ENCODE peak calls at places on chromosomes 3 and 15, in five cellular contexts. A, E, K, U and N are unnamed samples.

GRCh38 chr3:190863119-190863465 is 598 bp upstream of the GMNC start:
- DNase-seq in A (no peak), E (no peak), K (no peak), U (no peak), N (no peak)

GRCh38 chr15:48975713-48976419 is 12.1 kb upstream of the SHC4 start:
- DNase-seq in A (peak), E (peak), K (peak), U (peak), N (peak)

GRCh38 chr15:82805994-82806406 is at the start of gene FSD2:
- DNase-seq in A (no peak), E (no peak), K (no peak), U (no peak), N (peak)

GRCh38 chr15:40470423-40471104 is at the start of gene CHST14:
- DNase-seq in A (peak), E (peak), K (peak), U (peak), N (peak)

GRCh38 chr3:40753956-40754355 is 229.2 kb downstream of the ZNF621 start:
- DNase-seq in A (no peak), E (no peak), K (no peak), U (no peak), N (no peak)

GRCh38 chr15:52011711-52012144 is 7.3 kb upstream of the MAPK6 start:
- DNase-seq in A (peak), E (no peak), K (no peak), U (no peak), N (no peak)

GRCh38 chr3:149343951-149344350 is 10.5 kb upstream of the TM4SF18 start:
- DNase-seq in A (no peak), E (no peak), K (no peak), U (no peak), N (no peak)

GRCh38 chr3:193134895-193135294 is 106.1 kb upstream of the PLAAT1 start:
- DNase-seq in A (no peak), E (no peak), K (peak), U (peak), N (no peak)

GRCh38 chr3:133914839-133915600 is 19.3 kb upstream of the RAB6B start:
- DNase-seq in A (no peak), E (no peak), K (no peak), U (no peak), N (no peak)

GRCh38 chr15:93983501-93983900 is 247.9 kb upstream of the MCTP2 start:
- DNase-seq in A (no peak), E (no peak), K (no peak), U (no peak), N (no peak)

GRCh38 chr3:57228734-57229505 is 1.4 kb downstream of the APPL1 start:
- DNase-seq in A (no peak), E (no peak), K (peak), U (peak), N (no peak)

GRCh38 chr3:105187340-105187739 is 179.4 kb upstream of the ALCAM start:
- DNase-seq in A (no peak), E (no peak), K (peak), U (no peak), N (no peak)

GRCh38 chr15:101368086-101368780 is 73.2 kb upstream of the SNRPA1 start:
- DNase-seq in A (no peak), E (no peak), K (no peak), U (no peak), N (no peak)

GRCh38 chr15:80875568-80875967 is 96.4 kb downstream of the CEMIP start:
- DNase-seq in A (no peak), E (no peak), K (no peak), U (no peak), N (no peak)

GRCh38 chr15:70351941-70352774 is 254.4 kb upstream of the TLE3 start:
- DNase-seq in A (no peak), E (no peak), K (no peak), U (no peak), N (no peak)

GRCh38 chr15:68874788-68875187 is 54.1 kb upstream of the ANP32A start:
- DNase-seq in A (no peak), E (no peak), K (no peak), U (no peak), N (no peak)

GRCh38 chr15:84775867-84776449 is 27.6 kb downstream of the ZNF592 start:
- DNase-seq in A (no peak), E (no peak), K (no peak), U (no peak), N (no peak)

GRCh38 chr3:13042127-13042931 is 30.9 kb downstream of the IQSEC1 start:
- DNase-seq in A (no peak), E (peak), K (no peak), U (no peak), N (no peak)

GRCh38 chr15:69612112-69612511 is 159.5 kb downstream of the RPLP1 start:
- DNase-seq in A (no peak), E (no peak), K (no peak), U (no peak), N (no peak)

GRCh38 chr3:159928071-159928491 is 60.6 kb upstream of the IL12A start:
- DNase-seq in A (no peak), E (no peak), K (peak), U (peak), N (no peak)

GRCh38 chr3:113454057-113454456 is 12.8 kb upstream of the CFAP44 start:
- DNase-seq in A (no peak), E (no peak), K (no peak), U (no peak), N (no peak)

GRCh38 chr3:72860846-72861245 is 12.6 kb upstream of the SHQ1 start:
- DNase-seq in A (no peak), E (no peak), K (no peak), U (no peak), N (no peak)

GRCh38 chr3:15892828-15893227 is 95.0 kb upstream of the ANKRD28 start:
- DNase-seq in A (no peak), E (no peak), K (peak), U (peak), N (no peak)

GRCh38 chr15:57060799-57061198 is 142.4 kb downstream of the TCF12 start:
- DNase-seq in A (no peak), E (no peak), K (peak), U (peak), N (no peak)

GRCh38 chr3:177679568-177680441 is 482.5 kb upstream of the TBL1XR1 start:
- DNase-seq in A (no peak), E (peak), K (peak), U (peak), N (no peak)

GRCh38 chr3:81242871-81243270 is 518.6 kb downstream of the GBE1 start:
- DNase-seq in A (no peak), E (no peak), K (peak), U (no peak), N (no peak)
- TF ChIP-seq CTCF in A (peak), E (peak), K (peak), U (peak), N (no peak)

GRCh38 chr3:122948398-122948797 is 79.2 kb downstream of the SEMA5B start:
- DNase-seq in A (no peak), E (peak), K (no peak), U (no peak), N (no peak)
- TF ChIP-seq CTCF in A (no peak), E (peak), K (no peak), U (no peak), N (no peak)

DNA sequence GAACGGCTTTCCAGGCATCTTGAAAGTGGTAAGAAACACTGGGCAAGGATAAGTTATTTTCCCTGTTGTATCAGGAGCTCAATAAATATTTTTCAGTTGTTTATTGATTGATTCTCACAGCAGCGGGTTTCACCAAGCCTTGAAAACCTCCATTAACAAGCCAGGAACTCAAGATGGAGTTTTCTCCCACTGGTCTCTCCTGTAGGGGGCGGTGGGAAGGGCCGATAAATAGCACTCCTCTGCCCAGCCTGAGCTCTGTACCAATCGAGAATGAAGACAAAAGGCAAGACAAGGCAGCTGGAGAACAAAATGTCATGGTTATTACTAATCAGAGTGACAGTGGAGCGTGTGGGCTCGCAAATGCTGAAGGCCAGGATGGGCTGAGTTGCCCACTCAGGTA is 7.4 kb downstream of the HRH1 start:
- DNase-seq in A (no peak), E (no peak), K (no peak), U (no peak), N (no peak)
- TF ChIP-seq CTCF in A (no peak), E (no peak), K (no peak), U (no peak), N (no peak)

GRCh38 chr3:169627789-169628188 is 35.7 kb downstream of the MECOM start:
- DNase-seq in A (no peak), E (no peak), K (no peak), U (no peak), N (no peak)
- TF ChIP-seq CTCF in A (no peak), E (no peak), K (no peak), U (no peak), N (no peak)

GRCh38 chr3:123941150-123941941 is 19.7 kb downstream of the CCDC14 start:
- DNase-seq in A (no peak), E (peak), K (no peak), U (no peak), N (no peak)
- TF ChIP-seq CTCF in A (no peak), E (peak), K (peak), U (peak), N (no peak)

GRCh38 chr3:195117978-195118581 is 152.9 kb downstream of the XXYLT1 start:
- DNase-seq in A (peak), E (no peak), K (peak), U (no peak), N (no peak)
- TF ChIP-seq CTCF in A (peak), E (no peak), K (peak), U (no peak), N (no peak)

DNA sequence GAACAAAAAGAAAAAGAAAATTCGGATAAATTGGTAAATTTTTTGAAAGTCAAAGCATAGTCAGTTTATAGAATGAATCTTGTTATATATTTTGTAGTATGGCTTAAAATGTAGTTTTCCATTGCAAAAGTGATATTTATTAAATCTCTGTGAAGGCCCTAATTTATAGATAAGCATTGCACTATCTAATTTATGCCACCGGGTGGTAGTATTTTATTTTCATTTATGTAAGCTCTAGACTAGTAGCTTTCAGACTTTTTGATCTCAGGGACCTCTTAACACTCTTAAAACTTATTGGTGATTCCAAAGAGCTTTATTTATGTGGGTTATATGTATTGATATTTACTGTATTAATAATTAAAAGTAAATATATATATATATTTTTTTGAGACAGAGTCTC is 133.9 kb upstream of the LRRFIP2 start:
- DNase-seq in A (no peak), E (no peak), K (peak), U (no peak), N (no peak)
- TF ChIP-seq CTCF in A (peak), E (no peak), K (peak), U (peak), N (no peak)

GRCh38 chr15:87816811-87817210 is 439.7 kb downstream of the NTRK3 start:
- DNase-seq in A (no peak), E (no peak), K (peak), U (peak), N (no peak)

GRCh38 chr15:87816016-87816415 is 440.5 kb downstream of the NTRK3 start:
- DNase-seq in A (no peak), E (no peak), K (peak), U (peak), N (no peak)

DNA sequence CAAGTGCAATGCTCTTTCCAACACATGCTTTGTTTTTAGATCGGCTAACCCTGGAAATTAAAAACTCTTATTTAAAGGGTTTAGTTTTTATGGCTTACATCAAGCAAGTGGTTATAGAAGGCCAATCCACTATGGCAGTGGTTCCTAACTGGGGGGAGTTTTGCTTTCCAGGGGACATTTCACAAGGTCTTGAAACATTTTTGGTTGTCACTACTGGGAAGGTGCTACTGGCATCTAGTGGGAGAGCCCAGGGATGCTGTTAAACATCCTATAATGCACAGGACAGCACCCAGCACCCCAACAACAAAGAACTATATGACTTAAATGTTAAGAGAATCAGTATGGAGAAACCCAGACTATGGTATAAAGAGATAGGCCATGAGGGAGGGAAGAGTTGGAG is 439.0 kb downstream of the NTRK3 start:
- DNase-seq in A (no peak), E (no peak), K (peak), U (peak), N (no peak)
- TF ChIP-seq CTCF in A (no peak), E (no peak), K (peak), U (peak), N (no peak)

DNA sequence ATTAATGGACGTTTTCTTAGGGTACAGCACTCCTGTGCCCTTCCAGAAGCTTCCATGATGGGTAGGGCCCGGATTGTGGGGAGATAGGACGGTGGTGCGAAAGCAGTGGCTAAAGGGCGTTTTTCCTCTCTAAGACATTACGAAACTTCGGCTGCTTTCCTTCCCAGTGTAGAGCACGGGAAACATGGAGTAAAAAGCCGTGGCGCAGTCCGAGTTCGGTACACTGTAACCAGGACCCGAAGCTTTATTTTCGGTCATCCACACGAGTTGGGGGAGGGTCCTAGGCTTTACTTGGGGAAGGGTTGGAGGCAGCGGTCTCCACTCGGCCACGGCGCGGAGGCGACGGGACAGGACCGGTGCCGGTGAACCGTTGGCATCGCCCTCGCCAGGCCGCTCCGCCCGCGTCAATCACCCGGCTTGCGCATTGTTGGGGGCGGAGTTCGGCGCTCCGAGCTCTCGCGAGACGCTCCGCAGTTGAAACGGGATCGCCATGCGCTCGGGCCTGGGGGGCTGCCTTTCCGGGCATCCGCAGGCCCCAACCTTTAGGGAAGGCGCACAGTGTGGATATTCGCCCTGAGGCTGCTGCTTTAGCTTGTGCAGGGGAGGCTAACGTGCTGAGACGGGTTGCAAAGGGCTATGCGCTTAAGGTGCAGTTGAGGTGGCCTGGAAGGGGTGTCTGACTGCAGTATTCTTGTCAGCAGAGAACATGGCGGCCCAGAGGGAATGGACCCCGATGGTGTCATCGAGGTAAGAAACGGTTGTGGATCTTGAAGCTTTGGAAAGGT is 546 bp downstream of the EIF4A2 start:
- DNase-seq in A (peak), E (peak), K (peak), U (peak), N (peak)
- TF ChIP-seq CTCF in A (no peak), E (no peak), K (no peak), U (no peak), N (no peak)

DNA sequence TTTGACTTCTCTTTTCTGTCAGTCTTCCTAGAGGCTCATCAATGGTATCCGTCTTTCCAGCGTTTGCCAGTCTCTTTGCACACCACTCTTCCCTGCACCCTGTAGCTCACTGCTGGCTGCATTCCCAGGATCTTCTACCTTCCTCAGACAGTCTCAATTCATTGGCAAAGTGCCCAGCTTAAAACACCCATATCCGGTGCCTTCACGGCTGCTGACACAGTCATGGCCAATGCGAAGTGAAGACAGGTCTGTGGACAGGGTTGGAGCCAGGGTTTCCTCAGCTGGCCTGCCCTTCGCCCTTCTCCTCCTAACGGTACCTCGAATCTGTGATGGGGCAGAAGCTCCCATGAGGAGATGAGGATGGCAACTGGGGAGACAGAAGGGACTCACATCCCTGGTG is 36.1 kb downstream of the PTH1R start:
- DNase-seq in A (no peak), E (peak), K (peak), U (no peak), N (no peak)
- TF ChIP-seq CTCF in A (no peak), E (no peak), K (no peak), U (no peak), N (no peak)